ENCODE peak calls at places on chromosome 16, in seven cellular contexts. O is neuronal stem cell; A is endothelial cell of umbilical vein; S is left ventricle myocardium inferior; K is dorsolateral prefrontal cortex; Q is CD8-positive, alpha-beta T cell; Z is uterus. X is an unnamed sample.

GRCh38 chr16:180101-180920 is at the start of gene HBQ1:
- DNase-seq in O (peak; percentile 31), S (peak; percentile 17), A (peak; percentile 31), Z (no peak), K (no peak), Q (peak; percentile 65), X (no peak)

GRCh38 chr16:57603110-57604024 is 25.1 kb upstream of the ADGRG1 start:
- DNase-seq in Q (no peak), O (no peak), K (peak; percentile 16), A (no peak), S (no peak), Z (no peak), X (no peak)

GRCh38 chr16:85173981-85174751 is 61.9 kb upstream of the CIBAR2 start:
- DNase-seq in S (no peak), O (no peak), Q (no peak), K (no peak), A (peak; percentile 72), Z (no peak), X (no peak)

GRCh38 chr16:71895679-71896385 is 501 bp downstream of the IST1 start:
- DNase-seq in K (peak; percentile 36), Q (no peak), Z (no peak), O (peak; percentile 6), A (no peak), S (peak; percentile 29), X (no peak)

GRCh38 chr16:67544329-67544841 is 15.8 kb downstream of the RIPOR1 start:
- DNase-seq in O (no peak), Q (no peak), A (no peak), Z (no peak), K (no peak), S (no peak), X (no peak)

GRCh38 chr16:29831490-29831889 is 11.2 kb downstream of the MVP start:
- DNase-seq in S (no peak), Z (no peak), Q (no peak), A (no peak), K (no peak), O (no peak), X (no peak)

GRCh38 chr16:66512589-66513404 is 37.1 kb downstream of the TK2 start:
- DNase-seq in A (peak; percentile 36), O (no peak), Z (no peak), S (no peak), K (no peak), Q (no peak), X (no peak)

GRCh38 chr16:52873997-52874500 is 178.6 kb downstream of the CHD9NB start:
- DNase-seq in Z (no peak), S (no peak), Q (no peak), O (no peak), A (no peak), K (no peak), X (no peak)

GRCh38 chr16:21072976-21073375 is 77.7 kb downstream of the DNAH3 start:
- DNase-seq in O (no peak), K (no peak), Q (no peak), Z (no peak), S (no peak), A (no peak), X (no peak)

GRCh38 chr16:54174201-54174600 is 112.4 kb downstream of the IRX3 start:
- DNase-seq in A (no peak), K (no peak), S (no peak), Q (no peak), O (no peak), Z (no peak), X (no peak)

GRCh38 chr16:23855010-23855409 is 19.2 kb downstream of the PRKCB start:
- DNase-seq in Z (no peak), K (no peak), O (no peak), A (no peak), S (no peak), Q (no peak), X (no peak)

GRCh38 chr16:56860226-56861020 is 4.6 kb upstream of the SLC12A3 start:
- DNase-seq in Z (no peak), Q (no peak), O (no peak), S (no peak), K (no peak), A (no peak), X (peak; percentile 51)

GRCh38 chr16:88965411-88965810 is 11.6 kb downstream of the CBFA2T3 start:
- DNase-seq in K (no peak), S (no peak), A (no peak), Q (no peak), Z (no peak), O (no peak), X (no peak)
- H3K27ac ChIP-seq in K (no peak overlapping the region), S (no peak overlapping the region), A (no peak overlapping the region), Q (no peak overlapping the region), Z (no peak overlapping the region), O (no peak overlapping the region), X (no peak overlapping the region)

DNA sequence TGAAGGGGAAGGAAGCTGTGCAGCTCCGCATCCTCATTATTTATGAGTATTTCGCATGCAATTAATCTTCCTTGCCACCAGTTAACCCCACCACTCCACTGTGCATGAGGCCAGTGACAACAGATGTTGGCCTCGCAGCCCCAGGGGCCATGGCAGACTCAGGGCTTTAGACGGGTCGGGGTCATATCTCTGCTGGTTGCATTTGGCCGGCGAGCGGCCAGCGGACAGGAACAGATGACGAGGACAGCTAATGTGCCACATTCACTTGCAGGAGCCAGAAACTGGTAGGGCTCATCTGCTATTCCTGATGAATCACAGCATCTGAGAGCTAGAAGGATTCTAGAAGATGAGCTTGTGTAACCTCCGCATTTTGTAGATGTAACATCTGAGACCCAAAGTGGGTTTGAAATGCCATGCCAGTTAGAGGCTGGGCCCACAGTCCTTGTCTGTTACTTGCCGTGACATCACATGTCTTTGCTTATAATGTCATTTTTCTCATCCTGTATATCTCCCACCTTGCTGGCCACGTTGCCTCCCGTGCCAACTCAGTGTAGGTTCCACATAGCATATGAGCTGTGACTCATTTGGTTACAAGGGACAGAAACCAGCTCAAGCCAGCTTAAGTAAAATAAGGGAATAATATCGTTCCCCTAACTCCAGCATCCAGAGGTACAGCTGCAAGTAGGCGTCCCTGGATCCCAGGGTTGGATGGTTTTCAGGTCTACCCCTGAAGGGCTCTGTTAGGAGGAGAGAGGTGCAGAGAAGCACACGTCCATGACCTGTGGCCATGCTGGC is 137.2 kb downstream of the SNX29 start:
- DNase-seq in O (no peak), A (no peak), S (no peak), Q (no peak), K (peak; percentile 52), Z (no peak), X (no peak)
- H3K27ac ChIP-seq in O (no peak overlapping the region), A (no peak overlapping the region), S (no peak overlapping the region), Q (no peak overlapping the region), K (peak overlapping the region; percentile 62), Z (no peak overlapping the region), X (no peak overlapping the region)

DNA sequence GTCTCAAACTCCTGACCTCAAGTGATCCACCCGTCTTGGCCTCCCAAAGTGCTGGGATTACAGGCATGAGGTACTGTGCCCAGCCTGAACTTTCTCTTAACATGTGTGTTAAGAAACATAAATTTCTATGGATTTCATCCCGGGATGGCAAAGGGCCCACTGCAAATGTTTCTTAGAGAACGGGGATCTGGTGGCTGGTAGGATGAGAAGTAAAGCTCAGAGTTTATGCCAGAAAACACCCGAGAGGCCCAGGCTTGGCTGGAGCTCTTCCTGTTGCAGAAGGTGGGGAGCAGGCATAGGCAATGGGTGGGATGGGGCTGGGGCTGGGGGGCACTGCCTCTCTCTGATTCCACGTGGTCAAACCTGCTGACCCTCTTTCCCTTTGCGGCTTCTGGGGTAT is 5.6 kb upstream of the CARHSP1 start:
- DNase-seq in K (no peak), O (no peak), Q (no peak), S (no peak), Z (no peak), A (no peak), X (no peak)
- H3K27ac ChIP-seq in K (no peak overlapping the region), O (no peak overlapping the region), Q (no peak overlapping the region), S (no peak overlapping the region), Z (no peak overlapping the region), A (no peak overlapping the region), X (no peak overlapping the region)

DNA sequence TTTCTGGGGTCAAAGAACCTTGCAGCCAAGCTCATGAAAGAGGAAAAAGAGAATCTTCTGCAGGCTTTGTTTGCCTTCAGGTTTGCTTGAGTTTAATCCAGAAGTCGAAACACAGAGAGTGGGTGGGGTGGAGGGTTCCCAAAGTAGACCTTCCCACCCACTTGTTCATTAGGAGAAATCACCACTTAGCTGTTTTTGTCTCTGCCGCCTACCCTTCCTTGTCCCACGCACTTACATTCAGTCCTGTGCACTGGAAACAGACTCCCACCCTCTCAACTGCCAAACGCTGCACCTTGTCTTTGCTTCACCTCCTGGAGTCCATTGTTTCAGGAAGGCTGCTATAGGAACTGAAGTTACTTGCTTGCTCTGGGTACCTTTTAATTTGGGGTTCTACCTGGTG is 38.6 kb upstream of the RBFOX1 start:
- DNase-seq in Q (no peak), A (no peak), K (no peak), O (no peak), S (no peak), Z (no peak), X (no peak)
- H3K27ac ChIP-seq in Q (no peak overlapping the region), A (no peak overlapping the region), K (no peak overlapping the region), O (no peak overlapping the region), S (no peak overlapping the region), Z (no peak overlapping the region), X (no peak overlapping the region)